ENCODE peak calls at places on chromosomes 2 and 18, in ten cellular contexts. One of them, this sample, is unnamed.

GRCh38 chr2:88764850-88765153 is 73.3 kb downstream of the RPIA start:
- DNase-seq in esophagus squamous epithelium: no peak
- DNase-seq in mesendoderm: no peak
- DNase-seq in heart right ventricle: no peak
- DNase-seq in neural progenitor cell: no peak
- DNase-seq in cardiac muscle cell: no peak
- DNase-seq in psoas muscle: no peak
- DNase-seq in astrocyte: no peak
- DNase-seq in tibial artery: no peak
- DNase-seq in dorsolateral prefrontal cortex: no peak
- DNase-seq in this sample: no peak

GRCh38 chr2:94986392-94986963 is 39.0 kb upstream of the MAL start:
- DNase-seq in cardiac muscle cell: peak
- DNase-seq in esophagus squamous epithelium: no peak
- DNase-seq in neural progenitor cell: peak
- DNase-seq in mesendoderm: peak
- DNase-seq in astrocyte: peak
- DNase-seq in dorsolateral prefrontal cortex: peak
- DNase-seq in tibial artery: no peak
- DNase-seq in heart right ventricle: peak
- DNase-seq in psoas muscle: no peak
- DNase-seq in this sample: peak

GRCh38 chr2:74488643-74489481 is 6.0 kb downstream of the TTC31 start:
- DNase-seq in psoas muscle: no peak
- DNase-seq in heart right ventricle: no peak
- DNase-seq in mesendoderm: no peak
- DNase-seq in esophagus squamous epithelium: no peak
- DNase-seq in neural progenitor cell: no peak
- DNase-seq in dorsolateral prefrontal cortex: no peak
- DNase-seq in tibial artery: no peak
- DNase-seq in cardiac muscle cell: no peak
- DNase-seq in astrocyte: no peak
- DNase-seq in this sample: no peak

GRCh38 chr2:237256845-237257244 is 157.1 kb downstream of the COL6A3 start:
- DNase-seq in tibial artery: peak
- DNase-seq in cardiac muscle cell: peak
- DNase-seq in heart right ventricle: peak
- DNase-seq in mesendoderm: no peak
- DNase-seq in psoas muscle: peak
- DNase-seq in dorsolateral prefrontal cortex: no peak
- DNase-seq in neural progenitor cell: no peak
- DNase-seq in astrocyte: peak
- DNase-seq in esophagus squamous epithelium: no peak
- DNase-seq in this sample: peak

GRCh38 chr2:46589381-46589780 is 110.0 kb downstream of the TMEM247 start:
- DNase-seq in astrocyte: no peak
- DNase-seq in tibial artery: no peak
- DNase-seq in neural progenitor cell: no peak
- DNase-seq in cardiac muscle cell: no peak
- DNase-seq in psoas muscle: no peak
- DNase-seq in dorsolateral prefrontal cortex: no peak
- DNase-seq in heart right ventricle: no peak
- DNase-seq in esophagus squamous epithelium: no peak
- DNase-seq in mesendoderm: no peak
- DNase-seq in this sample: no peak

GRCh38 chr2:219116776-219117646 is 43.6 kb downstream of the NHEJ1 start:
- DNase-seq in dorsolateral prefrontal cortex: no peak
- DNase-seq in cardiac muscle cell: no peak
- DNase-seq in astrocyte: no peak
- DNase-seq in heart right ventricle: no peak
- DNase-seq in esophagus squamous epithelium: no peak
- DNase-seq in psoas muscle: no peak
- DNase-seq in tibial artery: no peak
- DNase-seq in mesendoderm: no peak
- DNase-seq in neural progenitor cell: no peak
- DNase-seq in this sample: no peak

GRCh38 chr18:79952996-79953559 is 1.6 kb upstream of the SLC66A2 start:
- DNase-seq in cardiac muscle cell: no peak
- DNase-seq in esophagus squamous epithelium: no peak
- DNase-seq in neural progenitor cell: peak
- DNase-seq in heart right ventricle: no peak
- DNase-seq in mesendoderm: peak
- DNase-seq in astrocyte: no peak
- DNase-seq in psoas muscle: peak
- DNase-seq in tibial artery: peak
- DNase-seq in dorsolateral prefrontal cortex: no peak
- DNase-seq in this sample: no peak

GRCh38 chr18:58579561-58580047 is 49.3 kb downstream of the ALPK2 start:
- DNase-seq in astrocyte: peak
- DNase-seq in cardiac muscle cell: peak
- DNase-seq in neural progenitor cell: no peak
- DNase-seq in esophagus squamous epithelium: no peak
- DNase-seq in psoas muscle: peak
- DNase-seq in heart right ventricle: no peak
- DNase-seq in dorsolateral prefrontal cortex: no peak
- DNase-seq in mesendoderm: peak
- DNase-seq in tibial artery: no peak
- DNase-seq in this sample: peak

GRCh38 chr2:120819720-120820210 is 84.1 kb downstream of the GLI2 start:
- DNase-seq in dorsolateral prefrontal cortex: no peak
- DNase-seq in mesendoderm: no peak
- DNase-seq in tibial artery: peak
- DNase-seq in esophagus squamous epithelium: no peak
- DNase-seq in neural progenitor cell: no peak
- DNase-seq in psoas muscle: peak
- DNase-seq in astrocyte: peak
- DNase-seq in heart right ventricle: no peak
- DNase-seq in cardiac muscle cell: no peak
- DNase-seq in this sample: no peak
- H3K4me3 ChIP-seq in dorsolateral prefrontal cortex: no peak
- H3K4me3 ChIP-seq in mesendoderm: no peak
- H3K4me3 ChIP-seq in tibial artery: peak
- H3K4me3 ChIP-seq in esophagus squamous epithelium: no peak
- H3K4me3 ChIP-seq in neural progenitor cell: no peak
- H3K4me3 ChIP-seq in psoas muscle: no peak
- H3K4me3 ChIP-seq in astrocyte: no peak
- H3K4me3 ChIP-seq in heart right ventricle: no peak
- H3K4me3 ChIP-seq in cardiac muscle cell: no peak
- H3K4me3 ChIP-seq in this sample: no peak

GRCh38 chr2:203905661-203906060 is 30.9 kb upstream of the ICOS start:
- DNase-seq in neural progenitor cell: no peak
- DNase-seq in heart right ventricle: no peak
- DNase-seq in cardiac muscle cell: no peak
- DNase-seq in psoas muscle: no peak
- DNase-seq in tibial artery: no peak
- DNase-seq in dorsolateral prefrontal cortex: no peak
- DNase-seq in astrocyte: peak
- DNase-seq in esophagus squamous epithelium: no peak
- DNase-seq in mesendoderm: no peak
- DNase-seq in this sample: peak

GRCh38 chr2:203913947-203914346 is 22.6 kb upstream of the ICOS start:
- DNase-seq in esophagus squamous epithelium: no peak
- DNase-seq in astrocyte: no peak
- DNase-seq in psoas muscle: no peak
- DNase-seq in dorsolateral prefrontal cortex: no peak
- DNase-seq in mesendoderm: no peak
- DNase-seq in cardiac muscle cell: no peak
- DNase-seq in tibial artery: no peak
- DNase-seq in heart right ventricle: no peak
- DNase-seq in neural progenitor cell: no peak
- DNase-seq in this sample: no peak

GRCh38 chr2:203909946-203910476 is 26.6 kb upstream of the ICOS start:
- DNase-seq in neural progenitor cell: no peak
- DNase-seq in dorsolateral prefrontal cortex: no peak
- DNase-seq in psoas muscle: no peak
- DNase-seq in heart right ventricle: no peak
- DNase-seq in tibial artery: no peak
- DNase-seq in mesendoderm: no peak
- DNase-seq in cardiac muscle cell: no peak
- DNase-seq in astrocyte: no peak
- DNase-seq in esophagus squamous epithelium: no peak
- DNase-seq in this sample: no peak

GRCh38 chr2:203908344-203909185 is 28.0 kb upstream of the ICOS start:
- DNase-seq in dorsolateral prefrontal cortex: no peak
- DNase-seq in tibial artery: no peak
- DNase-seq in heart right ventricle: no peak
- DNase-seq in esophagus squamous epithelium: no peak
- DNase-seq in psoas muscle: no peak
- DNase-seq in astrocyte: no peak
- DNase-seq in mesendoderm: no peak
- DNase-seq in neural progenitor cell: no peak
- DNase-seq in cardiac muscle cell: no peak
- DNase-seq in this sample: no peak

GRCh38 chr2:203909192-203909945 is 27.2 kb upstream of the ICOS start:
- DNase-seq in dorsolateral prefrontal cortex: no peak
- DNase-seq in heart right ventricle: peak
- DNase-seq in cardiac muscle cell: peak
- DNase-seq in tibial artery: no peak
- DNase-seq in mesendoderm: peak
- DNase-seq in neural progenitor cell: peak
- DNase-seq in astrocyte: peak
- DNase-seq in psoas muscle: no peak
- DNase-seq in esophagus squamous epithelium: no peak
- DNase-seq in this sample: peak
- H3K4me3 ChIP-seq in dorsolateral prefrontal cortex: peak
- H3K4me3 ChIP-seq in heart right ventricle: peak
- H3K4me3 ChIP-seq in cardiac muscle cell: no peak
- H3K4me3 ChIP-seq in tibial artery: peak
- H3K4me3 ChIP-seq in mesendoderm: no peak
- H3K4me3 ChIP-seq in neural progenitor cell: no peak
- H3K4me3 ChIP-seq in astrocyte: no peak
- H3K4me3 ChIP-seq in psoas muscle: peak
- H3K4me3 ChIP-seq in esophagus squamous epithelium: peak
- H3K4me3 ChIP-seq in this sample: peak

GRCh38 chr2:196592331-196592911 is 47.1 kb upstream of the CCDC150 start:
- DNase-seq in cardiac muscle cell: peak
- DNase-seq in astrocyte: peak
- DNase-seq in tibial artery: no peak
- DNase-seq in mesendoderm: peak
- DNase-seq in psoas muscle: no peak
- DNase-seq in dorsolateral prefrontal cortex: no peak
- DNase-seq in heart right ventricle: peak
- DNase-seq in esophagus squamous epithelium: no peak
- DNase-seq in neural progenitor cell: no peak
- DNase-seq in this sample: peak

GRCh38 chr2:196594158-196594557 is 45.4 kb upstream of the CCDC150 start:
- DNase-seq in astrocyte: no peak
- DNase-seq in neural progenitor cell: no peak
- DNase-seq in psoas muscle: no peak
- DNase-seq in esophagus squamous epithelium: no peak
- DNase-seq in dorsolateral prefrontal cortex: peak
- DNase-seq in cardiac muscle cell: no peak
- DNase-seq in mesendoderm: no peak
- DNase-seq in tibial artery: no peak
- DNase-seq in heart right ventricle: no peak
- DNase-seq in this sample: no peak

GRCh38 chr2:196591004-196591403 is 48.5 kb upstream of the CCDC150 start:
- DNase-seq in neural progenitor cell: no peak
- DNase-seq in heart right ventricle: no peak
- DNase-seq in mesendoderm: no peak
- DNase-seq in tibial artery: no peak
- DNase-seq in cardiac muscle cell: peak
- DNase-seq in astrocyte: no peak
- DNase-seq in esophagus squamous epithelium: no peak
- DNase-seq in psoas muscle: no peak
- DNase-seq in dorsolateral prefrontal cortex: no peak
- DNase-seq in this sample: no peak

GRCh38 chr2:196591621-196592022 is 47.9 kb upstream of the CCDC150 start:
- DNase-seq in neural progenitor cell: no peak
- DNase-seq in mesendoderm: peak
- DNase-seq in tibial artery: no peak
- DNase-seq in psoas muscle: no peak
- DNase-seq in cardiac muscle cell: no peak
- DNase-seq in astrocyte: no peak
- DNase-seq in heart right ventricle: no peak
- DNase-seq in esophagus squamous epithelium: no peak
- DNase-seq in dorsolateral prefrontal cortex: no peak
- DNase-seq in this sample: no peak

GRCh38 chr2:196592912-196593881 is 46.3 kb upstream of the CCDC150 start:
- DNase-seq in dorsolateral prefrontal cortex: peak
- DNase-seq in psoas muscle: peak
- DNase-seq in mesendoderm: peak
- DNase-seq in cardiac muscle cell: peak
- DNase-seq in astrocyte: peak
- DNase-seq in esophagus squamous epithelium: no peak
- DNase-seq in neural progenitor cell: peak
- DNase-seq in tibial artery: no peak
- DNase-seq in heart right ventricle: peak
- DNase-seq in this sample: peak
- H3K4me3 ChIP-seq in dorsolateral prefrontal cortex: peak
- H3K4me3 ChIP-seq in psoas muscle: peak
- H3K4me3 ChIP-seq in mesendoderm: peak
- H3K4me3 ChIP-seq in cardiac muscle cell: peak
- H3K4me3 ChIP-seq in astrocyte: peak
- H3K4me3 ChIP-seq in esophagus squamous epithelium: peak
- H3K4me3 ChIP-seq in neural progenitor cell: peak
- H3K4me3 ChIP-seq in tibial artery: peak
- H3K4me3 ChIP-seq in heart right ventricle: peak
- H3K4me3 ChIP-seq in this sample: peak

DNA sequence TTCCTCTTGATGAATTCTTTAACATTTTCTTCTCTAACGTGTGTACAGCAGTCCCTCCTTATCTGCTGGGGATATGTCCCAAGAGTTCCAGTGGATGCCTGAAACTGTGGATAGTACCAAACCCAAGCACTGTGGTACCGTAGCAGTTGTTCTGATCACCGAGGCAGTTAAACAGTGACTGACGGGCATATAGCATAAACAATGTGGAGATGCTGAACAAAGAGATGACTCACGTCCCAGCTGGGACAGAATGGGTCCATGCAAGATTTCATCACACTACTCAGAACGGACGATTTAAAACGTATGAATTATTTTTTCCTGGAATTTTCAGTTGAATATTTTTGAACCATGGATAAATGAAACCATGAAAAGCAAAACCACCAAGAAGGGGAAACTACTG is 54.5 kb upstream of the SPAG16 start:
- DNase-seq in psoas muscle: no peak
- DNase-seq in astrocyte: peak
- DNase-seq in neural progenitor cell: no peak
- DNase-seq in esophagus squamous epithelium: no peak
- DNase-seq in heart right ventricle: no peak
- DNase-seq in tibial artery: no peak
- DNase-seq in cardiac muscle cell: peak
- DNase-seq in dorsolateral prefrontal cortex: no peak
- DNase-seq in mesendoderm: no peak
- DNase-seq in this sample: peak
- H3K4me3 ChIP-seq in psoas muscle: no peak
- H3K4me3 ChIP-seq in astrocyte: no peak
- H3K4me3 ChIP-seq in neural progenitor cell: no peak
- H3K4me3 ChIP-seq in esophagus squamous epithelium: no peak
- H3K4me3 ChIP-seq in heart right ventricle: no peak
- H3K4me3 ChIP-seq in tibial artery: no peak
- H3K4me3 ChIP-seq in cardiac muscle cell: no peak
- H3K4me3 ChIP-seq in dorsolateral prefrontal cortex: no peak
- H3K4me3 ChIP-seq in mesendoderm: no peak
- H3K4me3 ChIP-seq in this sample: no peak

GRCh38 chr2:226796840-226797288 is 2.8 kb downstream of the IRS1 start:
- DNase-seq in esophagus squamous epithelium: no peak
- DNase-seq in neural progenitor cell: no peak
- DNase-seq in mesendoderm: peak
- DNase-seq in psoas muscle: peak
- DNase-seq in dorsolateral prefrontal cortex: peak
- DNase-seq in astrocyte: no peak
- DNase-seq in heart right ventricle: peak
- DNase-seq in tibial artery: peak
- DNase-seq in cardiac muscle cell: no peak
- DNase-seq in this sample: no peak
- H3K4me3 ChIP-seq in esophagus squamous epithelium: peak
- H3K4me3 ChIP-seq in neural progenitor cell: no peak
- H3K4me3 ChIP-seq in mesendoderm: no peak
- H3K4me3 ChIP-seq in psoas muscle: peak
- H3K4me3 ChIP-seq in dorsolateral prefrontal cortex: peak
- H3K4me3 ChIP-seq in astrocyte: peak
- H3K4me3 ChIP-seq in heart right ventricle: peak
- H3K4me3 ChIP-seq in tibial artery: peak
- H3K4me3 ChIP-seq in cardiac muscle cell: no peak
- H3K4me3 ChIP-seq in this sample: peak

This sample was measured in fibroblast of the aortic adventitia.